ENCODE peak calls at places on chromosomes 13 and 19, in nine cellular contexts. One of them, this sample, is unnamed.

GRCh38 chr13:112245959-112246358 is 130.2 kb upstream of the SPACA7 start:
- DNase-seq in cardiac muscle cell: no peak
- DNase-seq in mammary epithelial cell: no peak
- DNase-seq in HL-60: no peak
- DNase-seq in OCI-LY7: no peak
- DNase-seq in heart right ventricle: no peak
- DNase-seq in GM23338: no peak
- DNase-seq in A673: no peak
- DNase-seq in fibroblast of lung: no peak
- DNase-seq in this sample: no peak

GRCh38 chr19:49533551-49534488 is 6.0 kb downstream of the RCN3 start:
- DNase-seq in heart right ventricle: peak
- DNase-seq in mammary epithelial cell: peak
- DNase-seq in HL-60: peak
- DNase-seq in A673: peak
- DNase-seq in cardiac muscle cell: peak
- DNase-seq in OCI-LY7: peak
- DNase-seq in fibroblast of lung: peak
- DNase-seq in GM23338: peak
- DNase-seq in this sample: peak

GRCh38 chr13:111954681-111955411 is 112.1 kb upstream of the SOX1 start:
- DNase-seq in cardiac muscle cell: no peak
- DNase-seq in mammary epithelial cell: no peak
- DNase-seq in fibroblast of lung: no peak
- DNase-seq in HL-60: no peak
- DNase-seq in A673: no peak
- DNase-seq in GM23338: no peak
- DNase-seq in heart right ventricle: no peak
- DNase-seq in OCI-LY7: no peak
- DNase-seq in this sample: no peak

GRCh38 chr19:34308381-34309367 is 54.3 kb downstream of the GARRE1 start:
- DNase-seq in GM23338: no peak
- DNase-seq in OCI-LY7: peak
- DNase-seq in heart right ventricle: no peak
- DNase-seq in cardiac muscle cell: peak
- DNase-seq in A673: peak
- DNase-seq in mammary epithelial cell: no peak
- DNase-seq in HL-60: no peak
- DNase-seq in fibroblast of lung: no peak
- DNase-seq in this sample: peak

GRCh38 chr13:78247362-78247761 is 328.7 kb upstream of the EDNRB start:
- DNase-seq in GM23338: no peak
- DNase-seq in cardiac muscle cell: no peak
- DNase-seq in OCI-LY7: no peak
- DNase-seq in mammary epithelial cell: no peak
- DNase-seq in fibroblast of lung: no peak
- DNase-seq in HL-60: no peak
- DNase-seq in heart right ventricle: no peak
- DNase-seq in A673: peak
- DNase-seq in this sample: no peak

GRCh38 chr13:101265934-101266333 is 150.4 kb downstream of the NALCN start:
- DNase-seq in OCI-LY7: no peak
- DNase-seq in A673: no peak
- DNase-seq in GM23338: no peak
- DNase-seq in heart right ventricle: no peak
- DNase-seq in cardiac muscle cell: no peak
- DNase-seq in fibroblast of lung: no peak
- DNase-seq in mammary epithelial cell: no peak
- DNase-seq in HL-60: no peak
- DNase-seq in this sample: peak

GRCh38 chr13:106492576-106493323 is 42.7 kb downstream of the EFNB2 start:
- DNase-seq in HL-60: no peak
- DNase-seq in mammary epithelial cell: no peak
- DNase-seq in A673: no peak
- DNase-seq in fibroblast of lung: no peak
- DNase-seq in OCI-LY7: no peak
- DNase-seq in GM23338: no peak
- DNase-seq in heart right ventricle: no peak
- DNase-seq in cardiac muscle cell: no peak
- DNase-seq in this sample: no peak

GRCh38 chr13:48234652-48235099 is 1.7 kb downstream of the ITM2B start:
- DNase-seq in fibroblast of lung: no peak
- DNase-seq in HL-60: no peak
- DNase-seq in heart right ventricle: no peak
- DNase-seq in GM23338: no peak
- DNase-seq in mammary epithelial cell: no peak
- DNase-seq in A673: peak
- DNase-seq in OCI-LY7: no peak
- DNase-seq in cardiac muscle cell: no peak
- DNase-seq in this sample: no peak

GRCh38 chr19:2923510-2923909 is 21.3 kb downstream of the ZNF77 start:
- DNase-seq in HL-60: no peak
- DNase-seq in A673: no peak
- DNase-seq in heart right ventricle: no peak
- DNase-seq in GM23338: no peak
- DNase-seq in OCI-LY7: no peak
- DNase-seq in cardiac muscle cell: peak
- DNase-seq in mammary epithelial cell: peak
- DNase-seq in fibroblast of lung: peak
- DNase-seq in this sample: peak

GRCh38 chr13:111917086-111917485 is 149.9 kb upstream of the SOX1 start:
- DNase-seq in fibroblast of lung: no peak
- DNase-seq in GM23338: no peak
- DNase-seq in heart right ventricle: no peak
- DNase-seq in HL-60: no peak
- DNase-seq in mammary epithelial cell: no peak
- DNase-seq in OCI-LY7: no peak
- DNase-seq in A673: no peak
- DNase-seq in cardiac muscle cell: no peak
- DNase-seq in this sample: no peak

GRCh38 chr19:55342044-55342531 is 2.4 kb downstream of the KMT5C start:
- DNase-seq in heart right ventricle: no peak
- DNase-seq in mammary epithelial cell: no peak
- DNase-seq in cardiac muscle cell: no peak
- DNase-seq in fibroblast of lung: no peak
- DNase-seq in OCI-LY7: no peak
- DNase-seq in HL-60: no peak
- DNase-seq in GM23338: peak
- DNase-seq in A673: no peak
- DNase-seq in this sample: no peak

GRCh38 chr19:2816641-2817040 is 3.0 kb upstream of the ZNF554 start:
- DNase-seq in GM23338: no peak
- DNase-seq in heart right ventricle: no peak
- DNase-seq in A673: no peak
- DNase-seq in OCI-LY7: no peak
- DNase-seq in HL-60: no peak
- DNase-seq in mammary epithelial cell: no peak
- DNase-seq in cardiac muscle cell: no peak
- DNase-seq in fibroblast of lung: no peak
- DNase-seq in this sample: no peak

GRCh38 chr19:4676955-4677731 is 7.0 kb upstream of the MYDGF start:
- DNase-seq in GM23338: peak
- DNase-seq in cardiac muscle cell: peak
- DNase-seq in fibroblast of lung: peak
- DNase-seq in mammary epithelial cell: no peak
- DNase-seq in heart right ventricle: peak
- DNase-seq in A673: peak
- DNase-seq in HL-60: no peak
- DNase-seq in OCI-LY7: peak
- DNase-seq in this sample: peak

GRCh38 chr13:30170569-30170968 is 136.8 kb downstream of the KATNAL1 start:
- DNase-seq in HL-60: no peak
- DNase-seq in GM23338: no peak
- DNase-seq in A673: no peak
- DNase-seq in OCI-LY7: no peak
- DNase-seq in fibroblast of lung: no peak
- DNase-seq in heart right ventricle: no peak
- DNase-seq in cardiac muscle cell: no peak
- DNase-seq in mammary epithelial cell: no peak
- DNase-seq in this sample: no peak

GRCh38 chr13:30169442-30169841 is 137.9 kb downstream of the KATNAL1 start:
- DNase-seq in OCI-LY7: no peak
- DNase-seq in GM23338: no peak
- DNase-seq in A673: no peak
- DNase-seq in cardiac muscle cell: no peak
- DNase-seq in mammary epithelial cell: no peak
- DNase-seq in heart right ventricle: no peak
- DNase-seq in HL-60: no peak
- DNase-seq in fibroblast of lung: no peak
- DNase-seq in this sample: no peak

GRCh38 chr13:30175166-30175565 is 132.2 kb downstream of the KATNAL1 start:
- DNase-seq in HL-60: no peak
- DNase-seq in mammary epithelial cell: no peak
- DNase-seq in cardiac muscle cell: no peak
- DNase-seq in A673: no peak
- DNase-seq in heart right ventricle: no peak
- DNase-seq in GM23338: no peak
- DNase-seq in OCI-LY7: no peak
- DNase-seq in fibroblast of lung: no peak
- DNase-seq in this sample: no peak

GRCh38 chr13:30172593-30173300 is 134.6 kb downstream of the KATNAL1 start:
- DNase-seq in A673: no peak
- DNase-seq in mammary epithelial cell: no peak
- DNase-seq in OCI-LY7: no peak
- DNase-seq in fibroblast of lung: no peak
- DNase-seq in HL-60: peak
- DNase-seq in GM23338: no peak
- DNase-seq in heart right ventricle: no peak
- DNase-seq in cardiac muscle cell: no peak
- DNase-seq in this sample: peak

GRCh38 chr13:30173301-30173605 is 134.1 kb downstream of the KATNAL1 start:
- DNase-seq in OCI-LY7: peak
- DNase-seq in heart right ventricle: no peak
- DNase-seq in cardiac muscle cell: peak
- DNase-seq in mammary epithelial cell: no peak
- DNase-seq in fibroblast of lung: no peak
- DNase-seq in HL-60: no peak
- DNase-seq in GM23338: peak
- DNase-seq in A673: peak
- DNase-seq in this sample: no peak
- TF ChIP-seq CTCF in OCI-LY7: no peak
- TF ChIP-seq CTCF in heart right ventricle: no peak
- TF ChIP-seq CTCF in cardiac muscle cell: no peak
- TF ChIP-seq CTCF in mammary epithelial cell: no peak
- TF ChIP-seq CTCF in fibroblast of lung: no peak
- TF ChIP-seq CTCF in HL-60: no peak
- TF ChIP-seq CTCF in GM23338: no peak
- TF ChIP-seq CTCF in A673: no peak
- TF ChIP-seq CTCF in this sample: no peak

GRCh38 chr19:31085125-31085524 is 264.1 kb downstream of the TSHZ3 start:
- DNase-seq in fibroblast of lung: no peak
- DNase-seq in A673: no peak
- DNase-seq in OCI-LY7: no peak
- DNase-seq in GM23338: no peak
- DNase-seq in cardiac muscle cell: no peak
- DNase-seq in HL-60: no peak
- DNase-seq in heart right ventricle: no peak
- DNase-seq in mammary epithelial cell: no peak
- DNase-seq in this sample: peak

GRCh38 chr19:31083122-31083521 is 266.1 kb downstream of the TSHZ3 start:
- DNase-seq in A673: no peak
- DNase-seq in cardiac muscle cell: no peak
- DNase-seq in fibroblast of lung: no peak
- DNase-seq in OCI-LY7: no peak
- DNase-seq in heart right ventricle: no peak
- DNase-seq in mammary epithelial cell: no peak
- DNase-seq in HL-60: no peak
- DNase-seq in GM23338: no peak
- DNase-seq in this sample: no peak
- H3K4me3 ChIP-seq in A673: no peak
- H3K4me3 ChIP-seq in cardiac muscle cell: no peak
- H3K4me3 ChIP-seq in fibroblast of lung: no peak
- H3K4me3 ChIP-seq in OCI-LY7: no peak
- H3K4me3 ChIP-seq in heart right ventricle: no peak
- H3K4me3 ChIP-seq in mammary epithelial cell: no peak
- H3K4me3 ChIP-seq in HL-60: no peak
- H3K4me3 ChIP-seq in GM23338: no peak
- H3K4me3 ChIP-seq in this sample: no peak

GRCh38 chr13:90055121-90055520 is 1292.4 kb upstream of the MIR17HG start:
- DNase-seq in fibroblast of lung: peak
- DNase-seq in cardiac muscle cell: no peak
- DNase-seq in A673: no peak
- DNase-seq in HL-60: no peak
- DNase-seq in mammary epithelial cell: peak
- DNase-seq in GM23338: no peak
- DNase-seq in heart right ventricle: no peak
- DNase-seq in OCI-LY7: no peak
- DNase-seq in this sample: no peak

GRCh38 chr13:90055760-90056159 is 1291.7 kb upstream of the MIR17HG start:
- DNase-seq in OCI-LY7: no peak
- DNase-seq in mammary epithelial cell: no peak
- DNase-seq in GM23338: no peak
- DNase-seq in A673: no peak
- DNase-seq in heart right ventricle: no peak
- DNase-seq in fibroblast of lung: no peak
- DNase-seq in HL-60: no peak
- DNase-seq in cardiac muscle cell: no peak
- DNase-seq in this sample: no peak

GRCh38 chr13:90047600-90047999 is 1299.9 kb upstream of the MIR17HG start:
- DNase-seq in fibroblast of lung: no peak
- DNase-seq in cardiac muscle cell: no peak
- DNase-seq in GM23338: no peak
- DNase-seq in mammary epithelial cell: no peak
- DNase-seq in heart right ventricle: no peak
- DNase-seq in HL-60: no peak
- DNase-seq in OCI-LY7: peak
- DNase-seq in A673: no peak
- DNase-seq in this sample: no peak

GRCh38 chr13:90049989-90050671 is 1297.4 kb upstream of the MIR17HG start:
- DNase-seq in mammary epithelial cell: no peak
- DNase-seq in heart right ventricle: no peak
- DNase-seq in A673: peak
- DNase-seq in HL-60: no peak
- DNase-seq in fibroblast of lung: no peak
- DNase-seq in GM23338: peak
- DNase-seq in cardiac muscle cell: no peak
- DNase-seq in OCI-LY7: no peak
- DNase-seq in this sample: no peak
- TF ChIP-seq CTCF in mammary epithelial cell: no peak
- TF ChIP-seq CTCF in heart right ventricle: no peak
- TF ChIP-seq CTCF in A673: no peak
- TF ChIP-seq CTCF in HL-60: no peak
- TF ChIP-seq CTCF in fibroblast of lung: no peak
- TF ChIP-seq CTCF in GM23338: no peak
- TF ChIP-seq CTCF in cardiac muscle cell: no peak
- TF ChIP-seq CTCF in OCI-LY7: no peak
- TF ChIP-seq CTCF in this sample: no peak

GRCh38 chr13:38325426-38325825 is 24.2 kb upstream of the UFM1 start:
- DNase-seq in HL-60: no peak
- DNase-seq in fibroblast of lung: no peak
- DNase-seq in A673: no peak
- DNase-seq in GM23338: no peak
- DNase-seq in OCI-LY7: no peak
- DNase-seq in cardiac muscle cell: no peak
- DNase-seq in heart right ventricle: no peak
- DNase-seq in mammary epithelial cell: no peak
- DNase-seq in this sample: no peak
- H3K4me3 ChIP-seq in HL-60: no peak
- H3K4me3 ChIP-seq in fibroblast of lung: no peak
- H3K4me3 ChIP-seq in A673: no peak
- H3K4me3 ChIP-seq in GM23338: no peak
- H3K4me3 ChIP-seq in OCI-LY7: no peak
- H3K4me3 ChIP-seq in cardiac muscle cell: no peak
- H3K4me3 ChIP-seq in heart right ventricle: no peak
- H3K4me3 ChIP-seq in mammary epithelial cell: no peak
- H3K4me3 ChIP-seq in this sample: no peak

GRCh38 chr13:50801087-50801931 is 42.2 kb downstream of the DLEU7 start:
- DNase-seq in fibroblast of lung: peak
- DNase-seq in A673: peak
- DNase-seq in cardiac muscle cell: peak
- DNase-seq in OCI-LY7: peak
- DNase-seq in heart right ventricle: peak
- DNase-seq in HL-60: peak
- DNase-seq in GM23338: peak
- DNase-seq in mammary epithelial cell: peak
- DNase-seq in this sample: peak
- TF ChIP-seq CTCF in fibroblast of lung: peak
- TF ChIP-seq CTCF in A673: peak
- TF ChIP-seq CTCF in cardiac muscle cell: peak
- TF ChIP-seq CTCF in OCI-LY7: peak
- TF ChIP-seq CTCF in heart right ventricle: peak
- TF ChIP-seq CTCF in HL-60: peak
- TF ChIP-seq CTCF in GM23338: peak
- TF ChIP-seq CTCF in mammary epithelial cell: peak
- TF ChIP-seq CTCF in this sample: peak